ENCODE peak calls at places on chromosome 10, in four cellular contexts. D is heart right ventricle, S is aorta, H is cardiac muscle cell. K is an unnamed sample.

GRCh38 chr10:95133997-95134396 is 60.0 kb upstream of the ACSM6 start:
- DNase-seq in D (no peak), S (no peak), H (no peak), K (no peak)

GRCh38 chr10:43061764-43062163 is 15.1 kb upstream of the RET start:
- DNase-seq in H (no peak), S (no peak), D (no peak), K (no peak)

GRCh38 chr10:114611617-114612016 is 46.5 kb downstream of the ABLIM1 start:
- DNase-seq in D (no peak), S (no peak), H (no peak), K (no peak)

GRCh38 chr10:25068152-25069058 is 52.0 kb downstream of the THNSL1 start:
- DNase-seq in H (no peak), D (no peak), S (no peak), K (no peak)

GRCh38 chr10:119761106-119761505 is 35.3 kb downstream of the INPP5F start:
- DNase-seq in H (peak; percentile 80), D (no peak), S (no peak), K (no peak)

GRCh38 chr10:75261813-75262725 is 26.3 kb upstream of the COMTD1 start:
- DNase-seq in H (no peak), S (peak; percentile 66), D (no peak), K (peak; percentile 46)

GRCh38 chr10:20767028-20767427 is 130.1 kb downstream of the NEBL start:
- DNase-seq in D (no peak), H (peak; percentile 13), S (no peak), K (no peak)

GRCh38 chr10:106931159-106931852 is 233.2 kb downstream of the SORCS1 start:
- DNase-seq in H (no peak), D (no peak), S (no peak), K (no peak)

GRCh38 chr10:43862756-43863155 is 214.1 kb upstream of the ZNF32 start:
- DNase-seq in D (no peak), S (no peak), H (no peak), K (no peak)

GRCh38 chr10:118922226-118922625 is 107.3 kb upstream of the NANOS1 start:
- DNase-seq in H (no peak), D (no peak), S (no peak), K (peak; percentile 39)

GRCh38 chr10:24479806-24480205 is 243.9 kb downstream of the ARHGAP21 start:
- DNase-seq in S (no peak), D (no peak), H (no peak), K (no peak)

GRCh38 chr10:30495687-30496086 is 61.7 kb downstream of the MAP3K8 start:
- DNase-seq in D (no peak), S (no peak), H (no peak), K (no peak)

GRCh38 chr10:97704341-97704740 is 9.2 kb upstream of the MARVELD1 start:
- DNase-seq in H (no peak), D (no peak), S (peak; percentile 0), K (no peak)

GRCh38 chr10:113589225-113589770 is 36.4 kb downstream of the HABP2 start:
- DNase-seq in D (no peak), H (no peak), S (no peak), K (no peak)

GRCh38 chr10:101888251-101888949 is 44.8 kb upstream of the KCNIP2 start:
- DNase-seq in H (no peak), D (no peak), S (no peak), K (no peak)

GRCh38 chr10:76444034-76444800 is 1012.8 kb downstream of the LRMDA start:
- DNase-seq in H (peak; percentile 44), D (no peak), S (no peak), K (peak; percentile 5)

GRCh38 chr10:103560886-103561285 is 67.4 kb downstream of the NEURL1 start:
- DNase-seq in D (no peak), S (no peak), H (no peak), K (no peak)

GRCh38 chr10:89301721-89302445 is at the start of gene IFIT2:
- DNase-seq in H (peak; percentile 73), S (no peak), D (peak; percentile 30), K (peak; percentile 87)

GRCh38 chr10:494149-494542 is 195.3 kb downstream of the DIP2C start:
- DNase-seq in S (no peak), H (no peak), D (no peak), K (no peak)

GRCh38 chr10:46094931-46095755 is 49.1 kb upstream of the MSMB start:
- DNase-seq in S (no peak), D (no peak), H (no peak), K (no peak)

GRCh38 chr10:107163086-107163880 is 1.2 kb downstream of the SORCS1 start:
- DNase-seq in H (peak; percentile 21), S (no peak), D (no peak), K (no peak)

GRCh38 chr10:45424668-45425404 is 50.8 kb downstream of the ALOX5 start:
- DNase-seq in D (no peak), H (no peak), S (no peak), K (no peak)

GRCh38 chr10:125756196-125756595 is 19.4 kb downstream of the MMP21 start:
- DNase-seq in H (no peak), D (no peak), S (no peak), K (no peak)

GRCh38 chr10:33347227-33347626 is 12.8 kb upstream of the NRP1 start:
- DNase-seq in D (no peak), H (no peak), S (no peak), K (no peak)

GRCh38 chr10:108375691-108376090 is 1211.2 kb upstream of the SORCS1 start:
- DNase-seq in D (no peak), S (no peak), H (peak; percentile 29), K (no peak)

GRCh38 chr10:97475936-97476594 is 22.2 kb downstream of the MMS19 start:
- DNase-seq in D (no peak), S (no peak), H (peak; percentile 91), K (no peak)

GRCh38 chr10:35910234-35910633 is 268.1 kb upstream of the FZD8 start:
- DNase-seq in D (no peak), H (peak; percentile 31), S (no peak), K (no peak)

GRCh38 chr10:126481181-126481580 is 92.9 kb upstream of the ADAM12 start:
- DNase-seq in H (no peak), S (no peak), D (no peak), K (no peak)

GRCh38 chr10:34713875-34714274 is 101.2 kb downstream of the PARD3 start:
- DNase-seq in S (no peak), D (no peak), H (no peak), K (no peak)
- H3K4me1 ChIP-seq in S (peaks cover 7% of the 10 kb centered on the region), D (peaks cover 45% of the 10 kb centered on the region), H (peaks cover 3% of the 10 kb centered on the region), K (peaks cover 13% of the 10 kb centered on the region)

GRCh38 chr10:5477948-5478693 is 21.2 kb downstream of the CALML5 start:
- DNase-seq in D (no peak), S (no peak), H (no peak), K (no peak)
- H3K27ac ChIP-seq in D (no peak overlapping the region), S (no peak overlapping the region), H (no peak overlapping the region), K (no peak overlapping the region)

GRCh38 chr10:79185067-79185774 is 116.5 kb downstream of the ZMIZ1 start:
- DNase-seq in H (no peak), D (peak; percentile 53), S (no peak), K (no peak)

GRCh38 chr10:79185796-79186374 is 117.1 kb downstream of the ZMIZ1 start:
- DNase-seq in D (no peak), S (no peak), H (no peak), K (peak; percentile 48)

GRCh38 chr10:79184141-79184625 is 115.4 kb downstream of the ZMIZ1 start:
- DNase-seq in H (peak; percentile 58), D (no peak), S (no peak), K (peak; percentile 92)

GRCh38 chr10:79183468-79183865 is 114.7 kb downstream of the ZMIZ1 start:
- DNase-seq in H (no peak), S (no peak), D (no peak), K (peak; percentile 15)

DNA sequence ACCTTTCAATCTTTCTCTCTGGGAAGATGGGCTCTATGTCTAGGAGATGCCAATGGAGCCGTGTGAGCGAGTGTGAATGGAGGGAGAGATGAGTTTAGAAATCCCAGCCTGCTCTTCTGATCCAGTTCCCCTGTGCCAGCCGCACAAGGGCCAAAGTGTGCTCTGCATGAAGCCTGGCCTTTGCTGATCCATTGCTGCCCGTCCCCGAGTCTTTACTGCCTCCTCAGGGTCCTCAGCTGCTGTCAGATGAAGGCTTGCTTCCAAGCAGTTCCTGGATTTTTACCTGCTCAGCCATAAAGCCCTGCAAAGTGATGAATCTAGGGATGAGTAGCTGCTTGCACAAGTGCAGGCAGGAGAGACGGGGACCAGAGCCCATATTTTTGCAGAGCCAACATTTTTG is 115.9 kb downstream of the ZMIZ1 start:
- DNase-seq in D (no peak), S (no peak), H (no peak), K (no peak)
- H3K4me1 ChIP-seq in D (peaks cover 100% of the 10 kb centered on the region), S (no peaks in the 10 kb centered on the region), H (peaks cover 80% of the 10 kb centered on the region), K (peaks cover 28% of the 10 kb centered on the region)

DNA sequence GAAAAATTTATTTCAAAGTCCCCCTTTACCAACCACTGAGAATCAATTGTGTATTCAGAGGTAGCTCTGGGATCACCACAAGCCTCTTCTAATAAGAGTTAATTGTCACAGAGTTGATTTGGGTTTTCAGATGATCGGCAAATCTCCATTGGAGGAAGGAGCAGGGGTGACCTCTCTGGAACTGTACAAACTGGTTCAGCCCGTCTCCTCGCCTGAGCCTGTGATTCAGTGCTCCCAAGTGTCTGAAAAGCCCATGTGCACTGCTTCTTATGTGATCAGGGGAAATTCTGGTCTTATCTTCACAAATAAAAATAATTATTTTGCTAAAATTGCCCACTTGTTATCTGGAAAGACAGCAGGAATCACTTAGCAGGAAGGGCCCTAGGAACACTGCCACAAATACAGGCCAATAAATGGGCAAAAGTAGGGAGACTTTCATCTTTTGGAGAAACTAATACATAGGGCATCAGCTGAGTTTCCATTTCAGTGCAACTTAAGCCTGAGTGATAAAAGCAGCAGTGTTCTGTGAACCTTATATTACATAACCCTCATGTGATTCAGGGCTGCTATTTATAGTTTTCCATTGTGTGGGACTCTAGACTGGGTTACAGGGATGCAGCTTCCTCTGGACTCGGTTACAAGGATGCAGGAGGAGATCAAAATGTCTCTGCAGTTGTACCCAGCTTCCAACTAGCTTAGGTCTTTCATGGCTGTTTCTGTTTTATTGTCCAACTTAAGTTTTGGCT is 32.3 kb downstream of the CDK1 start:
- DNase-seq in S (no peak), H (peak; percentile 77), D (peak; percentile 33), K (no peak)
- H3K27ac ChIP-seq in S (no peak overlapping the region), H (no peak overlapping the region), D (peak overlapping the region; percentile 65), K (peak overlapping the region; percentile 7)

DNA sequence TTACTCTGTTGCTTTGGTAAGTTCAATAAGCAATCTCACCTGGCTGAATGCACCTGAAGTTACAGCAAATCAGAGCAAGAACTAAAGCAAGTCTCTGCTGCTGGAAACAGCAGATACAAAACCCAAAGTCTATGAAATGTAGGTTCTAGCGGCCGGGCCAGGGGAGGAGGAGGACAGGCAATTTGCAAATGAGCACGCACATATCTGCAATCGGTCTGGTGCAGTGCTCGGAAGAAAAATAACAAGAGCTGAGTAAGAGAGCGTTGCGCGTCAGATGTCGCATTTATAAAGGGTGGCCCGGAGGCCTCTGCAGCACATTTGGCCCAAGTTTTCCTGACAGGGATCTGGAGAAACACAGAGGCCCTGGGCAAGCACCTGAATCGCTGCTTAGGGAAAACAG is 193.8 kb downstream of the FAM107B start:
- DNase-seq in H (no peak), D (no peak), S (no peak), K (no peak)
- H3K4me1 ChIP-seq in H (no peaks in the 10 kb centered on the region), D (peaks cover 4% of the 10 kb centered on the region), S (no peaks in the 10 kb centered on the region), K (peaks cover 2% of the 10 kb centered on the region)

GRCh38 chr10:110274629-110275028 is 30.1 kb downstream of the SMNDC1 start:
- DNase-seq in H (no peak), D (no peak), S (no peak), K (no peak)

GRCh38 chr10:110276603-110277002 is 28.1 kb downstream of the SMNDC1 start:
- DNase-seq in H (no peak), S (no peak), D (no peak), K (no peak)

GRCh38 chr10:110273474-110273873 is 31.2 kb downstream of the SMNDC1 start:
- DNase-seq in H (peak; percentile 94), D (peak; percentile 48), S (peak; percentile 81), K (peak; percentile 20)

GRCh38 chr10:110275140-110275729 is 29.5 kb downstream of the SMNDC1 start:
- DNase-seq in D (no peak), S (no peak), H (no peak), K (no peak)

GRCh38 chr10:110274072-110274627 is 30.6 kb downstream of the SMNDC1 start:
- DNase-seq in S (no peak), D (no peak), H (no peak), K (no peak)
- H3K27ac ChIP-seq in S (no peak overlapping the region), D (peak overlapping the region; percentile 23), H (peak overlapping the region; percentile 3), K (no peak overlapping the region)